ENCODE peak calls at places on chromosomes 11 and 22, in five cellular contexts. X, E, Z, D and Y are unnamed samples.

GRCh38 chr22:23527971-23528740 is 51.9 kb downstream of the IGLL1 start:
- DNase-seq in Z (no peak), X (no peak), E (no peak), D (no peak), Y (no peak)

GRCh38 chr11:70727899-70728620 is 329.7 kb downstream of the CTTN start:
- DNase-seq in D (no peak), Z (no peak), E (no peak), X (no peak), Y (no peak)

GRCh38 chr11:76642341-76642740 is 28.2 kb downstream of the LRRC32 start:
- DNase-seq in X (no peak), D (no peak), Z (no peak), E (no peak), Y (no peak)

GRCh38 chr22:50445071-50445879 is 29.6 kb downstream of the SBF1 start:
- DNase-seq in D (no peak), X (no peak), Z (no peak), E (no peak), Y (no peak)

GRCh38 chr22:40919446-40919845 is 31.7 kb upstream of the RBX1 start:
- DNase-seq in X (no peak), E (no peak), D (no peak), Z (no peak), Y (no peak)

GRCh38 chr22:41842996-41843970 is 10.4 kb downstream of the SREBF2 start:
- DNase-seq in Z (peak; percentile 82), E (no peak), X (no peak), D (no peak), Y (no peak)

GRCh38 chr22:35173655-35174054 is 83.6 kb upstream of the HMGXB4 start:
- DNase-seq in Z (no peak), X (no peak), D (no peak), E (no peak), Y (no peak)

GRCh38 chr11:26621147-26621546 is 49.1 kb upstream of the MUC15 start:
- DNase-seq in Z (peak; percentile 84), X (peak; percentile 73), D (no peak), E (no peak), Y (peak; percentile 52)

GRCh38 chr11:30653606-30654005 is 67.5 kb upstream of the MPPED2 start:
- DNase-seq in X (peak; percentile 1), E (no peak), D (no peak), Z (no peak), Y (no peak)

GRCh38 chr11:73321342-73322110 is 13.4 kb downstream of the ARHGEF17 start:
- DNase-seq in Z (no peak), X (peak; percentile 92), D (no peak), E (no peak), Y (peak; percentile 84)

GRCh38 chr11:2517386-2518064 is 72.7 kb downstream of the KCNQ1 start:
- DNase-seq in Z (no peak), X (no peak), D (peak; percentile 20), E (no peak), Y (no peak)

GRCh38 chr11:5159806-5160205 is 5.2 kb upstream of the OR52A1 start:
- DNase-seq in E (no peak), D (no peak), X (no peak), Z (no peak), Y (no peak)

GRCh38 chr22:24315367-24315781 is 44.7 kb downstream of the SPECC1L start:
- DNase-seq in E (no peak), Z (no peak), X (peak; percentile 60), D (no peak), Y (peak; percentile 89)

GRCh38 chr22:24445481-24446290 is 18.3 kb downstream of the ADORA2A start:
- DNase-seq in X (no peak), E (peak; percentile 46), Z (no peak), D (peak; percentile 41), Y (no peak)

GRCh38 chr22:40681451-40681850 is 2.2 kb downstream of the MCHR1 start:
- DNase-seq in Z (no peak), X (no peak), E (no peak), D (no peak), Y (no peak)

GRCh38 chr22:20014526-20015186 is 2.0 kb downstream of the ARVCF start:
- DNase-seq in D (no peak), X (no peak), E (no peak), Z (no peak), Y (no peak)

GRCh38 chr11:72738199-72739141 is 13.7 kb downstream of the ARAP1 start:
- DNase-seq in D (no peak), Z (peak; percentile 54), X (peak; percentile 67), E (no peak), Y (peak; percentile 33)

GRCh38 chr11:11555228-11555627 is 66.6 kb downstream of the GALNT18 start:
- DNase-seq in E (no peak), D (no peak), Z (no peak), X (no peak), Y (no peak)

GRCh38 chr11:63212742-63213141 is 30.7 kb downstream of the SLC22A25 start:
- DNase-seq in Z (no peak), X (peak; percentile 22), E (peak; percentile 8), D (no peak), Y (no peak)

GRCh38 chr11:18844753-18845367 is 53.3 kb upstream of the PTPN5 start:
- DNase-seq in E (no peak), Z (peak; percentile 53), X (peak; percentile 39), D (peak; percentile 50), Y (peak; percentile 33)

GRCh38 chr11:27212248-27212780 is 150.7 kb downstream of the CCDC34 start:
- DNase-seq in D (no peak), X (no peak), Z (no peak), E (no peak), Y (no peak)

GRCh38 chr11:116653206-116653605 is 119.6 kb downstream of the BUD13 start:
- DNase-seq in Z (no peak), D (no peak), X (no peak), E (no peak), Y (no peak)

GRCh38 chr22:42229455-42230149 is 40.9 kb downstream of the TCF20 start:
- DNase-seq in D (no peak), E (no peak), X (no peak), Z (no peak), Y (peak; percentile 54)

GRCh38 chr11:126280595-126280994 is 2.3 kb upstream of the TIRAP start:
- DNase-seq in E (no peak), X (no peak), D (no peak), Z (peak; percentile 21), Y (no peak)

GRCh38 chr11:84969103-84969502 is 658.0 kb downstream of the DLG2 start:
- DNase-seq in X (peak; percentile 67), D (no peak), E (no peak), Z (no peak), Y (no peak)

DNA sequence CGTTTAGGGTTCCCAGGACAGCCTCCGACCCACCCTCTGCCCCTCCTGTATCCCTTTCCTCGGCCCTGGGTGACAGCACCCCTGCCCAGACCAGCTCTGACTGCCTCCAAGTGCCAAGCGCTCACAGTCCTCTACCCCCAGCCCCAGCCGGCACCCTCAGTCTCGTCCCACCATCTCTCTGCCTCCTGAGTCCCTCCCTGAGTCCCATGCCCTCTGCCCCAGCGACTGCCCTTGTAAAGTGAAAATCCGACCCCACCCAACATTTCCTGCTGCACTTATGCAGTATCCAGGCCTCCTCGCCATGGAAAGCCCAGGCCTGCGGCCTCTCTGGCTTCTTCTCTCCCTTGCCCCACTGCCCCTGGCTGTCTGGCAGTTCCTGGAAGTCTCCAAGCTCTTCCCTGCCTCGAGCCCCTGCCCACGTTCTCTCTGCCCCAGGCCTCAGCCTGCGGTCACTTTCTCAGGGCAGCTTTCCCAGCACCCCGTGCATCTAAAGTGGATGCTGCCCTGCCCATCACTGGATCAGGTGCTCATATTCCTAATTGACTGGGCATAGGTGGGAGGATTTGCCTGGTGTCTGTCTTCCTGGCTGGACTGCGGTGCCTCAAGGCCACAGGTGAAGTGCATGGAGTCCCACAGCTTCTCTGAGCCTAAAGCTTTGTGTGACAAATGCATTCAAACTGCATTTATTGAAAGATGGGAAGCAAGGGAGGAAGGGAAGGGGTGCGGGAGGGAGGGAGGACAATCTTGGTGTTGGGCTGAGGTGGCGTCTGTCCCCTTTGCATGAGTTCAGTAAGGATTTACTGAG is 17.7 kb upstream of the IL2RB start:
- DNase-seq in Z (no peak), X (no peak), E (no peak), D (no peak), Y (no peak)
- H2AFZ ChIP-seq in Z (no peak overlapping the region), X (no peak overlapping the region), E (peak overlapping the region; percentile 36), D (no peak overlapping the region), Y (peak overlapping the region; percentile 56)

DNA sequence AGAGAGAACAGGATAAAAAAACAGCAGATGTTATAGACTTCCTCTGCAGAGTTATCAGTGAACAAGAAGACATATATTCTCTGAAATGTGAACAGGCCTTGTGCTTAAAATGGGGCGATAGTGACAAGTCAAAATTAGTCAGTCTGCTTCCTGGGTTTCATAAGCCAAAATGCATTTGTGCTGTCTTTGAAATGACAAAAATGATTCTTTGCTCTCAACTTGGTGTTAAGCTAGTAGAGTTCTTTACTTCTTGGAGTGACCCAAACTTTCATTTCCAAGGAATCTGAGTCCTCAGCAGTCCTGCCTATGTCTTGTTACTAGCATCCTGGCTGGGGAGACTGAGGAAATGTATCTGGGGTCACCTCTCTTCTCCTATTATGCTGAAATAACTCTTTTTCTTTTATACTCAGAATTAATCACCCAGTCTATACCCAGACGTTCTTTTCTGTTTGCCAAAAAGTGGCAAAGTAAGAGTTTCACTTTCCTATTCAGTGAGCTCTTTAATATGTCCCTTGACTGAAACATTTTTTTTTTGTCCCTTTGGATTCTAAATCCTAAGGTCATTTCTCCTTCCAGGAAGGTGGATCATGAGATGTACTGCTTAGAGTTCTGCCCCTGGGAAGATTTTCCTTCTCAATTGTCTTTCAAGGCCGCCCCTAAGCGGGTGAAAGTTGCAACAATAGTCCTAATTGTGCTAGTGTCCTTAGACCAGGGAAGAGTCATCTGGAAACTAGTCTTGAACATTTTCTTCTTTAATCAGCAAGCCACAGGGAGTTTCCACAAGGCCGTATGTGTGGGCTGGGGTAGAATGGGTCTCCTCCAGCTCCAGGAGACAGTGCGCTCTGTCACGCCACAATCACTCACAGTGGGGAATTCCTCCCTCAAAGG is 52.9 kb upstream of the RDX start:
- DNase-seq in X (no peak), Z (no peak), E (no peak), D (no peak), Y (no peak)
- H2AFZ ChIP-seq in X (no peak overlapping the region), Z (no peak overlapping the region), E (peak overlapping the region; percentile 34), D (no peak overlapping the region), Y (no peak overlapping the region)

GRCh38 chr11:118560806-118561205 is 4.9 kb downstream of the IFT46 start:
- DNase-seq in Z (no peak), X (no peak), D (no peak), E (no peak), Y (no peak)
- H2AFZ ChIP-seq in Z (no peak overlapping the region), X (no peak overlapping the region), D (no peak overlapping the region), E (no peak overlapping the region), Y (no peak overlapping the region)

GRCh38 chr11:57566035-57566504 is 1.4 kb downstream of the UBE2L6 start:
- DNase-seq in D (no peak), E (no peak), Z (no peak), X (peak; percentile 80), Y (peak; percentile 63)

GRCh38 chr11:57567210-57567511 is 311 bp downstream of the UBE2L6 start:
- DNase-seq in X (peak; percentile 57), Z (no peak), D (no peak), E (no peak), Y (peak; percentile 13)

GRCh38 chr11:57566564-57567209 is 785 bp downstream of the UBE2L6 start:
- DNase-seq in X (no peak), Z (no peak), E (no peak), D (no peak), Y (no peak)

GRCh38 chr11:57567512-57568329 is at the start of gene UBE2L6:
- DNase-seq in D (peak; percentile 53), Z (no peak), E (peak; percentile 65), X (no peak), Y (no peak)

DNA sequence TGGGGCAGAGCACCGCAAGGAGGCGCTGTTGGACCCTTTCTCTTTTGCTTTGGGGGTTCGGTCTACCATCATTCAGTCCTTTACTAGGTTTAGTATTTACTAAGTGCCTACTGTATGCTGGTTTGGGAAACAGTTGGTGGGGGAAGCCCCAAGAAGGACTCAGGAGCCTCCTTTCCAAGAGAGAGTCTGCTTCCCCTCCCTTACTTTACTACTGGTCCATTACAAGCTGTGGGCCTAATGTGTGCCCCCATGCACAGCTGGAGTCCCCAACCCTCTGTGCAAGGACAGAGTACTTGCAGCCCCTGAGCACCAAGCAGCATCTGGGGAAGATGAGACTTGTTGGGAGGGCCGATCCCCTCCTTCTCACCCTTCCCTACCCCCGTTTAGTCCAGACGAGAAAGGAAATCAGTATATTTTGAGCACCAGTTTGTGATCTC is 876 bp upstream of the UBE2L6 start:
- DNase-seq in D (peak; percentile 83), Z (peak; percentile 47), X (peak; percentile 85), E (peak; percentile 86), Y (peak; percentile 67)
- H2AFZ ChIP-seq in D (no peak overlapping the region), Z (peak overlapping the region; percentile 97), X (no peak overlapping the region), E (peak overlapping the region; percentile 96), Y (peak overlapping the region; percentile 98)